ENCODE peak calls at places on chromosome 5, in six cellular contexts. K, Z, Y, S, N and G are unnamed samples.

GRCh38 chr5:432201-432927 is 10.6 kb upstream of the EXOC3 start:
- DNase-seq in K (no peak), Z (no peak), Y (no peak), S (no peak), N (peak), G (no peak)

GRCh38 chr5:102770803-102771202 is 15.7 kb downstream of the PAM start:
- DNase-seq in K (no peak), Z (no peak), Y (no peak), S (no peak), N (no peak), G (no peak)

GRCh38 chr5:119131530-119132313 is 60.8 kb downstream of the DMXL1 start:
- DNase-seq in K (no peak), Z (no peak), Y (no peak), S (no peak), N (no peak), G (no peak)

GRCh38 chr5:122295138-122295537 is 16.9 kb upstream of the SNCAIP start:
- DNase-seq in K (no peak), Z (no peak), Y (no peak), S (peak), N (no peak), G (no peak)

GRCh38 chr5:56409331-56410190 is 176.4 kb upstream of the ANKRD55 start:
- DNase-seq in K (no peak), Z (no peak), Y (no peak), S (peak), N (no peak), G (no peak)

GRCh38 chr5:5014836-5015235 is 125.3 kb upstream of the ADAMTS16 start:
- DNase-seq in K (no peak), Z (no peak), Y (no peak), S (no peak), N (no peak), G (no peak)

GRCh38 chr5:15008476-15008875 is 136.9 kb upstream of the ANKH start:
- DNase-seq in K (no peak), Z (no peak), Y (no peak), S (peak), N (peak), G (no peak)

GRCh38 chr5:171848911-171849520 is 63.4 kb downstream of the SMIM23 start:
- DNase-seq in K (no peak), Z (no peak), Y (no peak), S (no peak), N (no peak), G (no peak)

GRCh38 chr5:161660806-161661205 is 24.7 kb upstream of the GABRA6 start:
- DNase-seq in K (no peak), Z (no peak), Y (no peak), S (no peak), N (no peak), G (no peak)

GRCh38 chr5:90866333-90866732 is 307.7 kb downstream of the ADGRV1 start:
- DNase-seq in K (no peak), Z (no peak), Y (peak), S (peak), N (no peak), G (no peak)

GRCh38 chr5:67815455-67816391 is 399.8 kb upstream of the PIK3R1 start:
- DNase-seq in K (no peak), Z (no peak), Y (no peak), S (no peak), N (no peak), G (no peak)

GRCh38 chr5:178201221-178201926 is 3.0 kb upstream of the HNRNPAB start:
- DNase-seq in K (no peak), Z (no peak), Y (no peak), S (no peak), N (no peak), G (no peak)

GRCh38 chr5:6722015-6722414 is 8.8 kb downstream of the TENT4A start:
- DNase-seq in K (no peak), Z (no peak), Y (no peak), S (no peak), N (no peak), G (no peak)

GRCh38 chr5:135864503-135865443 is 30.3 kb downstream of the SLC25A48 start:
- DNase-seq in K (no peak), Z (no peak), Y (no peak), S (no peak), N (no peak), G (no peak)

GRCh38 chr5:54551906-54552305 is 34.3 kb downstream of the SNX18 start:
- DNase-seq in K (no peak), Z (no peak), Y (no peak), S (no peak), N (no peak), G (no peak)

GRCh38 chr5:179293276-179293675 is 52.0 kb downstream of the ADAMTS2 start:
- DNase-seq in K (no peak), Z (no peak), Y (no peak), S (no peak), N (peak), G (no peak)

GRCh38 chr5:57816108-57816507 is 333.5 kb upstream of the ACTBL2 start:
- DNase-seq in K (no peak), Z (no peak), Y (no peak), S (peak), N (no peak), G (no peak)

GRCh38 chr5:138884554-138884953 is 9.4 kb upstream of the LRRTM2 start:
- DNase-seq in K (no peak), Z (no peak), Y (no peak), S (no peak), N (no peak), G (no peak)

GRCh38 chr5:91225848-91226686 is 157.1 kb downstream of the ARRDC3 start:
- DNase-seq in K (peak), Z (peak), Y (peak), S (peak), N (no peak), G (peak)

GRCh38 chr5:91499943-91500531 is 116.9 kb upstream of the ARRDC3 start:
- DNase-seq in K (no peak), Z (no peak), Y (no peak), S (peak), N (no peak), G (peak)

GRCh38 chr5:150700298-150700599 is 613 bp downstream of the RBM22 start:
- DNase-seq in K (no peak), Z (no peak), Y (no peak), S (peak), N (no peak), G (no peak)

GRCh38 chr5:36881807-36882206 is 5.2 kb downstream of the NIPBL start:
- DNase-seq in K (no peak), Z (no peak), Y (no peak), S (no peak), N (no peak), G (no peak)

GRCh38 chr5:143837306-143837848 is 25.4 kb downstream of the HMHB1 start:
- DNase-seq in K (no peak), Z (no peak), Y (no peak), S (no peak), N (no peak), G (no peak)

GRCh38 chr5:153496835-153497234 is 6.4 kb downstream of the GRIA1 start:
- DNase-seq in K (no peak), Z (no peak), Y (no peak), S (peak), N (no peak), G (no peak)

GRCh38 chr5:73451218-73452130 is 2.9 kb upstream of the FOXD1 start:
- DNase-seq in K (peak), Z (peak), Y (no peak), S (peak), N (peak), G (no peak)

GRCh38 chr5:78771260-78772240 is 123.0 kb upstream of the LHFPL2 start:
- DNase-seq in K (no peak), Z (no peak), Y (no peak), S (no peak), N (no peak), G (no peak)

GRCh38 chr5:157516016-157516415 is 56.0 kb downstream of the NIPAL4 start:
- DNase-seq in K (no peak), Z (no peak), Y (no peak), S (peak), N (no peak), G (no peak)

GRCh38 chr5:14491505-14491904 is 90.1 kb upstream of the OTULINL start:
- DNase-seq in K (no peak), Z (no peak), Y (no peak), S (no peak), N (no peak), G (no peak)

GRCh38 chr5:178407646-178408045 is 175.0 kb upstream of the PHYKPL start:
- DNase-seq in K (no peak), Z (no peak), Y (no peak), S (no peak), N (no peak), G (no peak)

GRCh38 chr5:88251048-88251711 is 17.5 kb downstream of the TMEM161B start:
- DNase-seq in K (no peak), Z (no peak), Y (no peak), S (no peak), N (no peak), G (no peak)

GRCh38 chr5:160266752-160267345 is 37.5 kb downstream of the FABP6 start:
- DNase-seq in K (no peak), Z (no peak), Y (no peak), S (no peak), N (peak), G (no peak)

GRCh38 chr5:147455321-147455720 is 54.5 kb downstream of the DPYSL3 start:
- DNase-seq in K (no peak), Z (no peak), Y (no peak), S (no peak), N (no peak), G (no peak)

GRCh38 chr5:122701640-122702523 is 73.0 kb upstream of the SNX2 start:
- DNase-seq in K (no peak), Z (no peak), Y (peak), S (no peak), N (no peak), G (no peak)

GRCh38 chr5:58775699-58776098 is 192.8 kb downstream of the RAB3C start:
- DNase-seq in K (no peak), Z (no peak), Y (no peak), S (no peak), N (no peak), G (no peak)

GRCh38 chr5:93330506-93330905 is 250.5 kb downstream of the NR2F1-AS1 start:
- DNase-seq in K (no peak), Z (no peak), Y (no peak), S (no peak), N (no peak), G (no peak)

GRCh38 chr5:173278641-173279040 is 43.6 kb upstream of the NKX2-5 start:
- DNase-seq in K (no peak), Z (no peak), Y (no peak), S (no peak), N (no peak), G (no peak)

GRCh38 chr5:50653946-50654345 is 12.5 kb upstream of the PARP8 start:
- DNase-seq in K (no peak), Z (no peak), Y (peak), S (no peak), N (no peak), G (no peak)

GRCh38 chr5:168327019-168327421 is 35.6 kb downstream of the WWC1 start:
- DNase-seq in K (no peak), Z (no peak), Y (no peak), S (no peak), N (no peak), G (no peak)

GRCh38 chr5:126438871-126439270 is 15.7 kb downstream of the GRAMD2B start:
- DNase-seq in K (no peak), Z (no peak), Y (no peak), S (no peak), N (no peak), G (no peak)

GRCh38 chr5:43769576-43770352 is 166.8 kb downstream of the NNT start:
- DNase-seq in K (no peak), Z (no peak), Y (no peak), S (peak), N (no peak), G (no peak)